ENCODE peak calls at places on chromosomes 12 and 14, in seven cellular contexts. Q is uterus, Z is D341Med, X is mammary epithelial cell, R is NCI-H460, N is T-helper 17 cell, G is hippocampal formation. D is an unnamed sample.

GRCh38 chr12:112353389-112353788 is 28.8 kb downstream of the HECTD4 start:
- DNase-seq in Q (no peak), Z (no peak), X (peak), R (no peak), N (no peak), G (no peak), D (no peak)

GRCh38 chr14:71235865-71236264 is 328.6 kb downstream of the PCNX1 start:
- DNase-seq in Q (no peak), Z (no peak), X (no peak), R (no peak), N (no peak), G (peak), D (peak)

GRCh38 chr12:96327889-96328288 is 72.3 kb downstream of the CDK17 start:
- DNase-seq in Q (no peak), Z (no peak), X (no peak), R (no peak), N (no peak), G (no peak), D (no peak)

GRCh38 chr12:67752226-67752732 is 103.7 kb downstream of the DYRK2 start:
- DNase-seq in Q (no peak), Z (no peak), X (no peak), R (no peak), N (no peak), G (no peak), D (no peak)

GRCh38 chr14:61581340-61581739 is 114.0 kb upstream of the HIF1A start:
- DNase-seq in Q (no peak), Z (no peak), X (no peak), R (no peak), N (no peak), G (no peak), D (no peak)

GRCh38 chr14:73774671-73775070 is 60.5 kb upstream of the PNMA1 start:
- DNase-seq in Q (no peak), Z (no peak), X (no peak), R (no peak), N (no peak), G (no peak), D (no peak)

GRCh38 chr14:69715725-69716482 is 51.0 kb upstream of the SRSF5 start:
- DNase-seq in Q (peak), Z (no peak), X (peak), R (no peak), N (no peak), G (peak), D (peak)

GRCh38 chr12:105931104-105931503 is 207.7 kb downstream of the NUAK1 start:
- DNase-seq in Q (no peak), Z (no peak), X (no peak), R (no peak), N (no peak), G (no peak), D (no peak)

GRCh38 chr12:105341010-105341409 is 10.5 kb downstream of the C12orf75 start:
- DNase-seq in Q (no peak), Z (no peak), X (peak), R (no peak), N (no peak), G (no peak), D (no peak)

D was measured in NCI-H345.